ENCODE peak calls at places on chromosomes 3 and 15, in six cellular contexts. V is BE2C; A is psoas muscle; D is CD4-positive, alpha-beta memory T cell; R is CD8-positive, alpha-beta T cell; Y is lower lobe of right lung. Z is an unnamed sample.

GRCh38 chr15:60370105-60370803 is 27.5 kb downstream of the ANXA2 start:
- DNase-seq in D (no peak), V (no peak), Y (no peak), A (no peak), R (no peak), Z (peak; percentile 57)

GRCh38 chr3:134922866-134923265 is 127.8 kb downstream of the EPHB1 start:
- DNase-seq in R (no peak), V (no peak), D (no peak), Y (no peak), A (no peak), Z (no peak)

GRCh38 chr15:71201471-71201870 is 86.2 kb downstream of the THSD4 start:
- DNase-seq in R (no peak), V (peak; percentile 18), D (no peak), A (no peak), Y (peak; percentile 68), Z (no peak)

GRCh38 chr15:78663703-78664102 is 22.7 kb upstream of the CHRNB4 start:
- DNase-seq in A (no peak), V (no peak), Y (no peak), D (no peak), R (no peak), Z (no peak)

GRCh38 chr3:18389108-18389733 is 35.9 kb downstream of the SATB1 start:
- DNase-seq in V (peak; percentile 11), D (peak; percentile 32), A (no peak), R (peak; percentile 38), Y (no peak), Z (peak; percentile 45)

GRCh38 chr15:79923068-79923514 is 26.3 kb upstream of the MTHFS start:
- DNase-seq in V (peak; percentile 79), Y (peak; percentile 85), D (no peak), A (peak; percentile 80), R (peak; percentile 70), Z (peak; percentile 79)

GRCh38 chr3:111904376-111905241 is 45.5 kb downstream of the PHLDB2 start:
- DNase-seq in V (no peak), A (no peak), R (no peak), Y (no peak), D (no peak), Z (no peak)

GRCh38 chr15:71044006-71044405 is 71.3 kb upstream of the THSD4 start:
- DNase-seq in V (no peak), R (no peak), Y (no peak), D (no peak), A (no peak), Z (peak; percentile 49)

GRCh38 chr3:157092219-157092618 is 67.7 kb downstream of the CCNL1 start:
- DNase-seq in D (no peak), Y (no peak), V (no peak), A (no peak), R (no peak), Z (no peak)

GRCh38 chr3:123325766-123326256 is 123.1 kb downstream of the ADCY5 start:
- DNase-seq in A (no peak), R (no peak), Y (no peak), V (no peak), D (no peak), Z (no peak)

GRCh38 chr3:123324880-123325765 is 123.4 kb downstream of the SEC22A start:
- DNase-seq in Y (no peak), A (no peak), V (no peak), D (no peak), R (no peak), Z (no peak)

GRCh38 chr3:123327956-123328850 is 120.7 kb downstream of the ADCY5 start:
- DNase-seq in Y (peak; percentile 21), A (no peak), V (no peak), R (no peak), D (no peak), Z (no peak)

GRCh38 chr3:123327480-123327879 is 121.4 kb downstream of the ADCY5 start:
- DNase-seq in Y (no peak), V (no peak), R (no peak), A (no peak), D (no peak), Z (no peak)

DNA sequence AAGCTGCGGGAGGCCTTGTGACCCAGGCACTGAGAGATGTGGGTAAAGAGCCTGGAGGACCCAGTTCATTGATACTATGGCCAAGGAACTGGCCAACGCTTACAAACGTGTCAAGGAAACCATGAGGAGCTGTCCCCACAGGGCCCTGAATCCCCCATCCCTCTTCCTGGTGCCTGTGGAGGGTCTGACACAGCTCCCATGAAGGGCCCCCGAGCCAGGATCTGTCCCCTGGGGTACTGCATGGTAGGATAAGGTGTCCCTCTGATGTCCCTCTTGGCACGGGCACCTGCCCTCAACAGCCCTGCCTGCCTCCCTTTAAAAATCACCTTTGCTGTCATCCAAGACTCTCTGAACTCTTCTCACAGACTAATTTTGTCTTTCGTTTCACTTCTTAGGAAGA is 122.4 kb downstream of the ADCY5 start:
- DNase-seq in A (no peak), R (no peak), Y (no peak), V (no peak), D (no peak), Z (no peak)
- H3K27me3 ChIP-seq in A (peaks cover 2% of the 10 kb centered on the region), R (no peaks in the 10 kb centered on the region), Y (no peaks in the 10 kb centered on the region), V (no peaks in the 10 kb centered on the region), D (no peaks in the 10 kb centered on the region), Z (peaks cover 8% of the 10 kb centered on the region)

GRCh38 chr3:194323785-194324735 is 27.1 kb downstream of the CPN2 start:
- DNase-seq in D (no peak), R (peak; percentile 20), V (peak; percentile 86), Y (no peak), A (peak; percentile 97), Z (peak; percentile 71)

GRCh38 chr3:194320744-194321243 is 30.3 kb downstream of the CPN2 start:
- DNase-seq in R (no peak), Y (no peak), A (no peak), V (no peak), D (no peak), Z (no peak)

GRCh38 chr3:194322701-194323174 is 28.4 kb downstream of the CPN2 start:
- DNase-seq in R (no peak), D (no peak), Y (no peak), A (peak; percentile 80), V (no peak), Z (no peak)

GRCh38 chr3:194320100-194320499 is 31.0 kb downstream of the CPN2 start:
- DNase-seq in D (no peak), R (no peak), Y (no peak), V (no peak), A (no peak), Z (no peak)

DNA sequence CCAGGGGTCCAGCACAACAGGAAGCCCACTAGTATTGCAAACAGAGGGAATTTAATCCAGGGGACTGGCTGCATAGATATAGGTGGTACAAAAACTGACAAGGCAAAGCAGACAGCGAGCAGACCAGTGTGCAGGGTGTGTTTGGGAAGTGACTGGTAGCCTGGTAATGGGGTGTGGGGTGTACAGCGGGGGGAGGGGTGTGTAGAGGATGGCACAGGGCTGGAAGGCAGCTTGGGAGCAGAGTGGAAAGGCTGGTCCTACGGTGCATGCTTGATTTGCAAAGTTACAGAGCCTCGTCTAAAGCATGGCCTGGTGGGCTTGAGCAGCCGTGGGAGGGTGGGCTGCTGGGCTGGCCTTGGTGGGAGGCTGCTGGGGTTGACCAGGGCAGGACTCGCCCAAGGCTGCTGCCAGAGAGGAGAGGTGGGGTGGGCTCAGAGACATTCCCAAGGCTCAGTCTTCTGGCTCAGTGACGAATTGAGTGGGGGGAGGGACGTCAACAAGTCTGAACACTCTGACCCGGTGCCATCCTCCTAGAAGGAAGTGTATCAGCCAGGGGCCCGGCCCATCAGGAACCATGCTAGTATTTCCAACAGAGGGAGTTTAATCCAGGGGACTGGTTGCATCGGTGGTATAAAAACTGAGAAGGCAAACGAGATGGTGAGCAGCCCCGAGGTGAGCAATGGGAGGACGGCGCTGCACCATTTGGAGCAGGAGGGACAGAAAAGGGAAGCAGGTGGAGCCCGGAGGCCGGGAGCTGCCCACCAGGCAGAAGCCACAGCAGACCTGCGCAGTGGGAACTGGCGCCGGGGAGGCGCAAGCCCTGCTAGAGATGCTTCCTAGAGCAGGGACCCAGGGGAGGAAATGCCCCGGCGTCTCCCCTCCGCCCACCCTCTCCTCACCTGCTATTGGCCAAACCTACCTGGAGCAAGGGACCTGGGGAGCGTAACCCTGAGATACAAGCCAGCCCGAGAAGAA is 29.2 kb downstream of the CPN2 start:
- DNase-seq in D (no peak), A (no peak), R (no peak), V (no peak), Y (no peak), Z (no peak)
- H3K4me3 ChIP-seq in D (no peak overlapping the region), A (no peak overlapping the region), R (no peak overlapping the region), V (no peak overlapping the region), Y (no peak overlapping the region), Z (no peak overlapping the region)

GRCh38 chr3:9550999-9551398 is 2.6 kb downstream of the LHFPL4 start:
- DNase-seq in R (no peak), D (no peak), V (no peak), Y (no peak), A (no peak), Z (no peak)
- H3K27me3 ChIP-seq in R (peaks cover 18% of the 10 kb centered on the region), D (peaks cover 7% of the 10 kb centered on the region), V (no peaks in the 10 kb centered on the region), Y (peaks cover 38% of the 10 kb centered on the region), A (peaks cover 23% of the 10 kb centered on the region), Z (peaks cover 41% of the 10 kb centered on the region)

DNA sequence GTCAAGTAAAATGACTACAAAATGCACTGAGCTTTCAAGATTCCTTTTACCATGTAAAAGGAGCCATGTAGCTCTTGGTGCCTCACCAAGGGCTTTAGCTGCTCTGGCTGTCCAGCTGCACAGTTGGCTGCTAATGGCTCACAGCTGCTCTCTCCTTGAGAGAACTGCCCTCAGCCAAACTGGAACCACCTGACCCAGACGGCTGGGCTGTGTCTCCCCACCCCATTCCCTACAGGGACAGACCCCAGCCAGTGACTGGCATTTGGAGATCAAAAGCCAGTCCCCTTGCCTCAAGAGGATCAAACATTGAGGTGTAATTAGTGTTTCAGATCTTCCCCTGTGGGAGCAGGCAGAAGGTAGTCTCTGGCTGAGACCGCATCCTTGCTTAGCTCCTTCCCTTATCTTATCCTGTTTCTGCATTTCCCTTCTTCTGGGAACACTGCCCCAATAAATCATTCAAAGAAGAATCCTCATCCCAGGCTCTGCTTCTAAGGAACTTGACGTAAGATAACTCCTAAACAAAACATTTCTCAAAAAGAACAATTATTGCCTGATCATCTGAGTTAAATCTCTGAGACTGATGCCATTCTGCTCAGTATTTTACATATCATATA is 28.6 kb upstream of the UBE2E2 start:
- DNase-seq in Y (no peak), D (no peak), A (no peak), R (no peak), V (no peak), Z (peak; percentile 31)
- H3K4me3 ChIP-seq in Y (no peak overlapping the region), D (no peak overlapping the region), A (no peak overlapping the region), R (no peak overlapping the region), V (no peak overlapping the region), Z (no peak overlapping the region)

Z was measured in cardiac muscle cell.